ENCODE peak calls at places on chromosome 7, in seven cellular contexts. One of them, this sample, is unnamed.

GRCh38 chr7:70420263-70420662 is 711.7 kb upstream of the GALNT17 start:
- DNase-seq in lower lobe of right lung: no peak
- DNase-seq in central memory CD4-positive, alpha-beta T cell: no peak
- DNase-seq in ACHN: no peak
- DNase-seq in esophagus muscularis mucosa: no peak
- DNase-seq in MV-4-11: no peak
- DNase-seq in lower leg skin: no peak
- DNase-seq in this sample: no peak

GRCh38 chr7:30396379-30396778 is 82.2 kb downstream of the NOD1 start:
- DNase-seq in lower lobe of right lung: no peak
- DNase-seq in lower leg skin: no peak
- DNase-seq in esophagus muscularis mucosa: no peak
- DNase-seq in MV-4-11: no peak
- DNase-seq in central memory CD4-positive, alpha-beta T cell: no peak
- DNase-seq in ACHN: peak; percentile 8
- DNase-seq in this sample: no peak

GRCh38 chr7:1931248-1931950 is 261.3 kb downstream of the ELFN1 start:
- DNase-seq in lower lobe of right lung: no peak
- DNase-seq in central memory CD4-positive, alpha-beta T cell: no peak
- DNase-seq in ACHN: no peak
- DNase-seq in MV-4-11: no peak
- DNase-seq in esophagus muscularis mucosa: no peak
- DNase-seq in lower leg skin: no peak
- DNase-seq in this sample: no peak

GRCh38 chr7:32093415-32094408 is 23.5 kb upstream of the PDE1C start:
- DNase-seq in lower lobe of right lung: peak; percentile 53
- DNase-seq in esophagus muscularis mucosa: peak; percentile 80
- DNase-seq in MV-4-11: no peak
- DNase-seq in central memory CD4-positive, alpha-beta T cell: no peak
- DNase-seq in lower leg skin: no peak
- DNase-seq in ACHN: no peak
- DNase-seq in this sample: no peak

GRCh38 chr7:13532028-13532753 is 457.3 kb downstream of the ETV1 start:
- DNase-seq in lower lobe of right lung: no peak
- DNase-seq in ACHN: no peak
- DNase-seq in lower leg skin: no peak
- DNase-seq in MV-4-11: no peak
- DNase-seq in central memory CD4-positive, alpha-beta T cell: no peak
- DNase-seq in esophagus muscularis mucosa: no peak
- DNase-seq in this sample: no peak

GRCh38 chr7:16677978-16678494 is 32.1 kb downstream of the BZW2 start:
- DNase-seq in esophagus muscularis mucosa: no peak
- DNase-seq in central memory CD4-positive, alpha-beta T cell: no peak
- DNase-seq in lower lobe of right lung: no peak
- DNase-seq in ACHN: no peak
- DNase-seq in lower leg skin: no peak
- DNase-seq in MV-4-11: no peak
- DNase-seq in this sample: no peak

GRCh38 chr7:153401795-153402720 is 642.5 kb downstream of the ACTR3B start:
- DNase-seq in lower lobe of right lung: no peak
- DNase-seq in MV-4-11: no peak
- DNase-seq in lower leg skin: no peak
- DNase-seq in ACHN: no peak
- DNase-seq in central memory CD4-positive, alpha-beta T cell: no peak
- DNase-seq in esophagus muscularis mucosa: no peak
- DNase-seq in this sample: no peak

GRCh38 chr7:22671177-22671879 is 55.7 kb upstream of the IL6 start:
- DNase-seq in ACHN: no peak
- DNase-seq in lower lobe of right lung: no peak
- DNase-seq in MV-4-11: no peak
- DNase-seq in lower leg skin: no peak
- DNase-seq in central memory CD4-positive, alpha-beta T cell: no peak
- DNase-seq in esophagus muscularis mucosa: no peak
- DNase-seq in this sample: no peak

GRCh38 chr7:102976493-102976892 is 63.7 kb downstream of the LRRC17 start:
- DNase-seq in central memory CD4-positive, alpha-beta T cell: no peak
- DNase-seq in esophagus muscularis mucosa: no peak
- DNase-seq in ACHN: no peak
- DNase-seq in lower lobe of right lung: no peak
- DNase-seq in lower leg skin: no peak
- DNase-seq in MV-4-11: no peak
- DNase-seq in this sample: no peak

GRCh38 chr7:41655470-41655869 is 47.4 kb downstream of the INHBA start:
- DNase-seq in MV-4-11: no peak
- DNase-seq in lower lobe of right lung: no peak
- DNase-seq in esophagus muscularis mucosa: no peak
- DNase-seq in central memory CD4-positive, alpha-beta T cell: no peak
- DNase-seq in ACHN: no peak
- DNase-seq in lower leg skin: no peak
- DNase-seq in this sample: no peak

GRCh38 chr7:1562611-1563051 is 6.6 kb upstream of the TMEM184A start:
- DNase-seq in MV-4-11: no peak
- DNase-seq in central memory CD4-positive, alpha-beta T cell: no peak
- DNase-seq in lower leg skin: no peak
- DNase-seq in ACHN: no peak
- DNase-seq in esophagus muscularis mucosa: no peak
- DNase-seq in lower lobe of right lung: no peak
- DNase-seq in this sample: peak; percentile 93

GRCh38 chr7:99825873-99826272 is 1.9 kb upstream of the CYP3A43 start:
- DNase-seq in MV-4-11: no peak
- DNase-seq in esophagus muscularis mucosa: peak; percentile 10
- DNase-seq in ACHN: no peak
- DNase-seq in central memory CD4-positive, alpha-beta T cell: no peak
- DNase-seq in lower lobe of right lung: no peak
- DNase-seq in lower leg skin: no peak
- DNase-seq in this sample: no peak

GRCh38 chr7:73448609-73449008 is 15.0 kb downstream of the FZD9 start:
- DNase-seq in MV-4-11: no peak
- DNase-seq in ACHN: no peak
- DNase-seq in esophagus muscularis mucosa: no peak
- DNase-seq in lower lobe of right lung: no peak
- DNase-seq in central memory CD4-positive, alpha-beta T cell: no peak
- DNase-seq in lower leg skin: no peak
- DNase-seq in this sample: no peak

GRCh38 chr7:98594348-98594747 is 22.7 kb upstream of the NPTX2 start:
- DNase-seq in lower lobe of right lung: no peak
- DNase-seq in lower leg skin: no peak
- DNase-seq in esophagus muscularis mucosa: no peak
- DNase-seq in ACHN: no peak
- DNase-seq in central memory CD4-positive, alpha-beta T cell: no peak
- DNase-seq in MV-4-11: no peak
- DNase-seq in this sample: no peak

GRCh38 chr7:121945066-121945848 is 72.3 kb downstream of the PTPRZ1 start:
- DNase-seq in esophagus muscularis mucosa: no peak
- DNase-seq in central memory CD4-positive, alpha-beta T cell: no peak
- DNase-seq in ACHN: no peak
- DNase-seq in lower leg skin: no peak
- DNase-seq in lower lobe of right lung: no peak
- DNase-seq in MV-4-11: no peak
- DNase-seq in this sample: no peak

GRCh38 chr7:12389089-12389700 is 14.5 kb downstream of the VWDE start:
- DNase-seq in central memory CD4-positive, alpha-beta T cell: peak; percentile 28
- DNase-seq in lower lobe of right lung: no peak
- DNase-seq in ACHN: peak; percentile 78
- DNase-seq in lower leg skin: no peak
- DNase-seq in esophagus muscularis mucosa: no peak
- DNase-seq in MV-4-11: peak; percentile 57
- DNase-seq in this sample: peak; percentile 41

GRCh38 chr7:99622596-99622995 is 5.8 kb downstream of the ZSCAN25 start:
- DNase-seq in ACHN: no peak
- DNase-seq in MV-4-11: no peak
- DNase-seq in lower leg skin: peak; percentile 66
- DNase-seq in lower lobe of right lung: no peak
- DNase-seq in esophagus muscularis mucosa: peak; percentile 1
- DNase-seq in central memory CD4-positive, alpha-beta T cell: no peak
- DNase-seq in this sample: no peak

GRCh38 chr7:25831901-25832411 is 320.0 kb upstream of the NFE2L3 start:
- DNase-seq in central memory CD4-positive, alpha-beta T cell: no peak
- DNase-seq in MV-4-11: no peak
- DNase-seq in lower leg skin: no peak
- DNase-seq in esophagus muscularis mucosa: no peak
- DNase-seq in ACHN: no peak
- DNase-seq in lower lobe of right lung: no peak
- DNase-seq in this sample: no peak

GRCh38 chr7:42065942-42066341 is 171.1 kb downstream of the GLI3 start:
- DNase-seq in MV-4-11: no peak
- DNase-seq in lower lobe of right lung: no peak
- DNase-seq in esophagus muscularis mucosa: no peak
- DNase-seq in lower leg skin: no peak
- DNase-seq in ACHN: no peak
- DNase-seq in central memory CD4-positive, alpha-beta T cell: no peak
- DNase-seq in this sample: no peak

GRCh38 chr7:142420554-142421362 is 162.9 kb upstream of the PRSS58 start:
- DNase-seq in ACHN: peak; percentile 39
- DNase-seq in central memory CD4-positive, alpha-beta T cell: no peak
- DNase-seq in lower lobe of right lung: no peak
- DNase-seq in MV-4-11: no peak
- DNase-seq in esophagus muscularis mucosa: peak; percentile 66
- DNase-seq in lower leg skin: no peak
- DNase-seq in this sample: no peak

GRCh38 chr7:38310601-38311057 is 37.2 kb upstream of the TARP start:
- DNase-seq in central memory CD4-positive, alpha-beta T cell: no peak
- DNase-seq in ACHN: peak; percentile 17
- DNase-seq in esophagus muscularis mucosa: no peak
- DNase-seq in MV-4-11: peak; percentile 79
- DNase-seq in lower lobe of right lung: peak; percentile 74
- DNase-seq in lower leg skin: no peak
- DNase-seq in this sample: no peak

This sample was measured in NCI-H1694.